ENCODE peak calls at places on chromosomes 6 and 20, in nine cellular contexts. M, V, C, T, S, G, X, Z and F are unnamed samples.

GRCh38 chr20:39048000-39048696 is 86.0 kb downstream of the DHX35 start:
- DNase-seq in X (peak), T (peak), G (peak), C (peak), Z (peak), V (peak), S (peak), M (peak), F (peak)

GRCh38 chr6:136371951-136372350 is 82.3 kb upstream of the BCLAF1 start:
- DNase-seq in Z (no peak), X (no peak), C (no peak), M (peak), S (no peak), V (no peak), G (no peak), T (no peak), F (no peak)

GRCh38 chr6:39193201-39193791 is 36.0 kb downstream of the KCNK5 start:
- DNase-seq in X (no peak), V (no peak), T (no peak), C (no peak), M (no peak), S (no peak), Z (peak), G (no peak), F (no peak)

GRCh38 chr6:162713926-162714759 is 13.4 kb downstream of the PRKN start:
- DNase-seq in S (no peak), T (no peak), C (no peak), X (no peak), Z (no peak), M (no peak), V (no peak), G (no peak), F (no peak)

GRCh38 chr20:62732766-62733165 is 24.1 kb downstream of the NTSR1 start:
- DNase-seq in G (peak), T (no peak), C (no peak), V (no peak), Z (no peak), M (no peak), X (no peak), S (no peak), F (no peak)

GRCh38 chr20:14984768-14985622 is 647.6 kb upstream of the FLRT3 start:
- DNase-seq in V (peak), T (no peak), M (no peak), S (no peak), X (no peak), C (no peak), G (no peak), Z (no peak), F (no peak)

GRCh38 chr20:33490934-33491656 is 1.2 kb downstream of the CBFA2T2 start:
- DNase-seq in X (no peak), C (no peak), Z (no peak), T (no peak), M (peak), G (no peak), S (no peak), V (no peak), F (no peak)

GRCh38 chr6:19472850-19473249 is 364.3 kb upstream of the ID4 start:
- DNase-seq in M (peak), T (peak), V (no peak), S (no peak), C (no peak), G (no peak), Z (no peak), X (no peak), F (no peak)

GRCh38 chr20:58971429-58971828 is 9.6 kb upstream of the NELFCD start:
- DNase-seq in Z (no peak), T (no peak), G (no peak), V (no peak), C (no peak), X (no peak), S (no peak), M (no peak), F (no peak)

GRCh38 chr6:91569071-91569470 is 982.2 kb upstream of the MAP3K7 start:
- DNase-seq in S (no peak), Z (no peak), V (no peak), C (no peak), M (peak), T (peak), G (no peak), X (no peak), F (peak)

GRCh38 chr6:45609141-45609638 is 231.5 kb upstream of the SUPT3H start:
- DNase-seq in V (no peak), T (no peak), C (no peak), S (no peak), Z (no peak), M (peak), G (no peak), X (no peak), F (no peak)

GRCh38 chr6:159908535-159908934 is 17.7 kb downstream of the MAS1 start:
- DNase-seq in X (no peak), C (no peak), Z (no peak), M (no peak), T (no peak), S (no peak), G (no peak), V (no peak), F (no peak)

GRCh38 chr6:8803181-8803760 is 367.9 kb upstream of the SLC35B3 start:
- DNase-seq in M (no peak), S (no peak), C (no peak), X (no peak), V (no peak), G (no peak), T (no peak), Z (no peak), F (no peak)

GRCh38 chr6:88368071-88368787 is 202.1 kb upstream of the CNR1 start:
- DNase-seq in T (no peak), Z (no peak), G (no peak), X (no peak), C (no peak), S (no peak), V (no peak), M (peak), F (peak)

GRCh38 chr6:18262812-18263560 is 1.3 kb downstream of the DEK start:
- DNase-seq in V (no peak), T (peak), C (peak), X (no peak), G (no peak), Z (no peak), S (no peak), M (peak), F (no peak)